ENCODE peak calls at places on chromosomes 1 and 21, in six cellular contexts. K is GM04504; U is iris pigment epithelial cell; O is non-pigmented ciliary epithelial cell; A is activated CD4-positive, alpha-beta T cell treated with anti-CD3 and anti-CD28 coated beads, Interleukin-2, amount 10 ng/mL, durations not matched to agents 7 days and 5 days; I is GM13976. J is an unnamed sample.

GRCh38 chr1:150165622-150166612 is 16.2 kb downstream of the PLEKHO1 start:
- DNase-seq in K (no peak), U (no peak), O (no peak), A (peak), I (peak), J (peak)

GRCh38 chr1:14095001-14095400 is 395.0 kb downstream of the PRDM2 start:
- DNase-seq in K (no peak), U (no peak), O (no peak), A (no peak), I (peak), J (no peak)

GRCh38 chr1:42319128-42319851 is 15.7 kb downstream of the FOXJ3 start:
- DNase-seq in K (peak), U (peak), O (peak), A (peak), I (no peak), J (no peak)

GRCh38 chr1:163744488-163744887 is 422.7 kb downstream of the NUF2 start:
- DNase-seq in K (no peak), U (no peak), O (no peak), A (no peak), I (no peak), J (no peak)

GRCh38 chr1:157382351-157382750 is 170.0 kb downstream of the FCRL5 start:
- DNase-seq in K (no peak), U (no peak), O (no peak), A (no peak), I (no peak), J (no peak)

GRCh38 chr1:902023-902422 is 21.7 kb upstream of the SAMD11 start:
- DNase-seq in K (no peak), U (no peak), O (no peak), A (peak), I (peak), J (no peak)

GRCh38 chr1:247448107-247448778 is 9.7 kb downstream of the OR2B11 start:
- DNase-seq in K (peak), U (peak), O (peak), A (no peak), I (no peak), J (peak)

GRCh38 chr21:45761703-45762102 is 118.2 kb downstream of the PCBP3 start:
- DNase-seq in K (no peak), U (no peak), O (no peak), A (no peak), I (no peak), J (no peak)

GRCh38 chr1:169108897-169109560 is 2.5 kb downstream of the ATP1B1 start:
- DNase-seq in K (no peak), U (no peak), O (no peak), A (no peak), I (peak), J (peak)

GRCh38 chr1:226310637-226311195 is 1.8 kb upstream of the LIN9 start:
- DNase-seq in K (no peak), U (no peak), O (no peak), A (no peak), I (no peak), J (no peak)

GRCh38 chr1:244083544-244083943 is 32.5 kb downstream of the ZBTB18 start:
- DNase-seq in K (no peak), U (no peak), O (no peak), A (no peak), I (no peak), J (no peak)

GRCh38 chr1:47683402-47683801 is 245.6 kb downstream of the FOXD2 start:
- DNase-seq in K (no peak), U (no peak), O (no peak), A (no peak), I (no peak), J (no peak)

J was measured in CD4-positive, CD25-positive, alpha-beta regulatory T cell.